ENCODE peak calls at places on chromosomes 16 and 17, in ten cellular contexts. R is fibroblast of pulmonary artery; E is SK-N-SH; G is EL; F is NCI-H1092 treated with DMSO at 0.1 percent for 48 hours; Z is stimulated activated CD8-positive, alpha-beta memory T cell treated with anti-CD3 and anti-CD28 coated beads, Interleukin-2, amount 100 ng/mL, for 1 hour; C is bronchial epithelial cell; P is NCI-H1694; T is AG09319; U is non-pigmented ciliary epithelial cell. K is an unnamed sample.

GRCh38 chr16:46789499-46790414 is 41.2 kb downstream of the C16orf87 start:
- DNase-seq in G (peak; percentile 54), C (peak; percentile 35), R (peak; percentile 61), E (peak; percentile 93), T (no peak), Z (peak; percentile 67), U (peak; percentile 20), P (no peak), F (no peak), K (peak; percentile 86)

GRCh38 chr17:73954981-73955380 is 248.5 kb upstream of the RPL38 start:
- DNase-seq in P (no peak), F (no peak), G (no peak), T (no peak), C (no peak), U (no peak), R (no peak), Z (no peak), E (no peak), K (no peak)

GRCh38 chr17:30323895-30324319 is 9.9 kb downstream of the TMIGD1 start:
- DNase-seq in R (peak; percentile 84), G (peak; percentile 64), P (no peak), C (peak; percentile 86), U (no peak), E (no peak), Z (no peak), T (no peak), F (no peak), K (peak; percentile 78)

GRCh38 chr17:76293106-76293505 is 15.0 kb downstream of the QRICH2 start:
- DNase-seq in U (no peak), P (no peak), C (no peak), T (no peak), E (no peak), R (no peak), Z (no peak), G (no peak), F (no peak), K (no peak)

GRCh38 chr16:52925143-52925542 is 127.6 kb downstream of the CHD9NB start:
- DNase-seq in Z (no peak), F (no peak), E (no peak), U (no peak), P (no peak), T (no peak), C (no peak), G (no peak), R (no peak), K (no peak)

GRCh38 chr17:5352681-5353289 is 66.7 kb downstream of the NUP88 start:
- DNase-seq in T (no peak), Z (no peak), F (no peak), U (no peak), E (no peak), P (no peak), C (peak; percentile 25), G (no peak), R (no peak), K (no peak)

GRCh38 chr16:29978081-29978480 is 4.4 kb downstream of the TAOK2 start:
- DNase-seq in R (no peak), T (no peak), C (no peak), G (no peak), U (no peak), Z (no peak), P (no peak), F (no peak), E (no peak), K (no peak)

GRCh38 chr16:27317320-27317719 is 3.5 kb downstream of the IL4R start:
- DNase-seq in U (no peak), C (peak; percentile 93), E (no peak), Z (no peak), P (no peak), G (no peak), T (no peak), R (no peak), F (no peak), K (no peak)

GRCh38 chr17:79749156-79749815 is 18.5 kb downstream of the ENPP7 start:
- DNase-seq in P (no peak), E (no peak), C (peak; percentile 17), T (peak; percentile 16), U (peak; percentile 42), F (no peak), G (peak; percentile 14), R (peak; percentile 73), Z (no peak), K (no peak)

GRCh38 chr17:61128671-61129115 is 270.9 kb upstream of the TBX2 start:
- DNase-seq in F (no peak), C (no peak), P (no peak), Z (no peak), G (peak; percentile 27), R (peak; percentile 60), U (no peak), T (peak; percentile 38), E (no peak), K (no peak)

GRCh38 chr16:12837756-12838155 is 34.1 kb upstream of the CPPED1 start:
- DNase-seq in U (no peak), G (no peak), E (no peak), R (no peak), Z (no peak), F (no peak), T (no peak), P (no peak), C (no peak), K (no peak)

GRCh38 chr17:58447039-58447975 is 30.0 kb upstream of the RNF43 start:
- DNase-seq in C (peak; percentile 81), Z (peak; percentile 24), U (peak; percentile 55), G (peak; percentile 80), F (peak; percentile 58), T (peak; percentile 49), P (peak; percentile 80), E (peak; percentile 78), R (peak; percentile 91), K (peak; percentile 89)

GRCh38 chr16:50284131-50284911 is 18.0 kb downstream of the ADCY7 start:
- DNase-seq in R (no peak), C (no peak), P (peak; percentile 13), G (no peak), U (no peak), F (no peak), Z (no peak), T (no peak), E (peak; percentile 82), K (peak; percentile 90)

GRCh38 chr17:19354123-19354522 is 8.4 kb downstream of the B9D1 start:
- DNase-seq in E (no peak), U (peak; percentile 87), G (peak; percentile 90), T (peak; percentile 69), C (peak; percentile 77), P (no peak), R (peak; percentile 83), Z (no peak), F (no peak), K (no peak)

GRCh38 chr16:65441501-65441900 is 319.6 kb upstream of the CDH11 start:
- DNase-seq in U (no peak), E (no peak), F (no peak), Z (no peak), T (no peak), C (no peak), P (no peak), R (no peak), G (no peak), K (no peak)

GRCh38 chr16:66408181-66409048 is 18.7 kb upstream of the BEAN1 start:
- DNase-seq in G (peak; percentile 63), F (no peak), U (peak; percentile 61), E (peak; percentile 49), P (no peak), T (no peak), C (peak; percentile 98), R (peak; percentile 84), Z (no peak), K (peak; percentile 56)

GRCh38 chr17:18191071-18191667 is 7.5 kb downstream of the ALKBH5 start:
- DNase-seq in T (no peak), G (no peak), E (no peak), Z (no peak), F (no peak), C (no peak), U (no peak), R (peak; percentile 34), P (no peak), K (no peak)

GRCh38 chr16:4660454-4661007 is 32.8 kb upstream of the NUDT16L1 start:
- DNase-seq in P (peak; percentile 9), E (peak; percentile 50), G (peak; percentile 45), C (peak; percentile 82), F (peak; percentile 88), U (peak; percentile 14), R (peak; percentile 68), T (no peak), Z (no peak), K (no peak)

GRCh38 chr17:50603340-50603739 is 31.3 kb upstream of the ABCC3 start:
- DNase-seq in F (no peak), R (no peak), U (no peak), E (peak; percentile 76), P (no peak), Z (no peak), G (no peak), T (no peak), C (no peak), K (peak; percentile 30)

GRCh38 chr17:16442141-16442540 is 26.8 kb downstream of the TRPV2 start:
- DNase-seq in P (no peak), R (peak; percentile 85), Z (no peak), E (no peak), T (no peak), G (no peak), C (no peak), F (no peak), U (no peak), K (peak; percentile 99)

GRCh38 chr16:85153656-85154091 is 41.4 kb upstream of the CIBAR2 start:
- DNase-seq in Z (no peak), G (no peak), R (no peak), U (no peak), T (no peak), F (no peak), C (no peak), E (no peak), P (no peak), K (no peak)

GRCh38 chr16:74936902-74937560 is 47.9 kb downstream of the WDR59 start:
- DNase-seq in T (peak; percentile 12), E (no peak), F (no peak), U (peak; percentile 81), R (peak; percentile 73), C (no peak), P (no peak), Z (no peak), G (peak; percentile 81), K (peak; percentile 91)

GRCh38 chr16:50267151-50267631 is 840 bp downstream of the ADCY7 start:
- DNase-seq in Z (no peak), E (peak; percentile 60), F (no peak), G (no peak), T (no peak), R (no peak), U (no peak), P (peak; percentile 37), C (no peak), K (peak; percentile 43)

GRCh38 chr17:15348030-15348429 is 6.6 kb upstream of the TEKT3 start:
- DNase-seq in T (peak; percentile 14), G (peak; percentile 22), P (no peak), R (no peak), E (no peak), Z (no peak), U (no peak), F (peak; percentile 83), C (peak; percentile 44), K (no peak)

GRCh38 chr16:919658-920631 is 50.8 kb downstream of the LMF1 start:
- DNase-seq in P (no peak), C (no peak), T (peak; percentile 0), G (peak; percentile 43), U (no peak), F (no peak), E (no peak), R (peak; percentile 42), Z (no peak), K (no peak)

GRCh38 chr16:2043980-2044451 is 3.6 kb downstream of the NTHL1 start:
- DNase-seq in E (no peak), U (no peak), G (no peak), Z (no peak), C (no peak), F (peak; percentile 76), T (no peak), R (no peak), P (no peak), K (no peak)

GRCh38 chr17:21275579-21276339 is 8.8 kb upstream of the MAP2K3 start:
- DNase-seq in E (peak; percentile 97), C (peak; percentile 60), P (peak; percentile 53), R (peak; percentile 74), Z (peak; percentile 93), T (no peak), G (peak; percentile 85), U (no peak), F (peak; percentile 73), K (peak; percentile 89)

GRCh38 chr17:63082952-63083351 is 116.9 kb downstream of the TANC2 start:
- DNase-seq in E (no peak), F (no peak), C (peak; percentile 39), Z (no peak), G (peak; percentile 60), U (no peak), P (no peak), R (peak; percentile 35), T (no peak), K (peak; percentile 6)